ENCODE peak calls at places on chromosomes 16 and 17, in ten cellular contexts. One of them, this sample, is unnamed.

GRCh38 chr16:8961811-8962390 is 1.8 kb downstream of the USP7 start:
- DNase-seq in cardiac fibroblast: no peak
- DNase-seq in CD8-positive, alpha-beta T cell: no peak
- DNase-seq in foreskin fibroblast: no peak
- DNase-seq in lower lobe of right lung: no peak
- DNase-seq in choroid plexus epithelial cell: no peak
- DNase-seq in CD4-positive, CD25-positive, alpha-beta regulatory T cell: no peak
- DNase-seq in GM23248: no peak
- DNase-seq in AG04450: no peak
- DNase-seq in ovary: no peak
- DNase-seq in this sample: no peak

GRCh38 chr16:89020068-89020924 is 43.3 kb upstream of the CBFA2T3 start:
- DNase-seq in CD8-positive, alpha-beta T cell: no peak
- DNase-seq in ovary: no peak
- DNase-seq in lower lobe of right lung: peak; percentile 39
- DNase-seq in CD4-positive, CD25-positive, alpha-beta regulatory T cell: peak; percentile 39
- DNase-seq in AG04450: no peak
- DNase-seq in GM23248: no peak
- DNase-seq in foreskin fibroblast: no peak
- DNase-seq in cardiac fibroblast: no peak
- DNase-seq in choroid plexus epithelial cell: no peak
- DNase-seq in this sample: peak; percentile 40

GRCh38 chr16:29835926-29836325 is 15.7 kb downstream of the MVP start:
- DNase-seq in CD4-positive, CD25-positive, alpha-beta regulatory T cell: no peak
- DNase-seq in AG04450: no peak
- DNase-seq in choroid plexus epithelial cell: no peak
- DNase-seq in cardiac fibroblast: no peak
- DNase-seq in foreskin fibroblast: no peak
- DNase-seq in CD8-positive, alpha-beta T cell: no peak
- DNase-seq in lower lobe of right lung: no peak
- DNase-seq in GM23248: no peak
- DNase-seq in ovary: no peak
- DNase-seq in this sample: no peak

GRCh38 chr16:27464663-27465482 is 62.9 kb downstream of the IL21R start:
- DNase-seq in CD4-positive, CD25-positive, alpha-beta regulatory T cell: no peak
- DNase-seq in CD8-positive, alpha-beta T cell: peak; percentile 51
- DNase-seq in GM23248: no peak
- DNase-seq in choroid plexus epithelial cell: no peak
- DNase-seq in lower lobe of right lung: peak; percentile 32
- DNase-seq in foreskin fibroblast: no peak
- DNase-seq in ovary: no peak
- DNase-seq in cardiac fibroblast: no peak
- DNase-seq in AG04450: no peak
- DNase-seq in this sample: no peak

GRCh38 chr17:17151962-17152361 is 54.2 kb downstream of the PLD6 start:
- DNase-seq in AG04450: peak; percentile 72
- DNase-seq in ovary: peak; percentile 78
- DNase-seq in CD8-positive, alpha-beta T cell: no peak
- DNase-seq in GM23248: peak; percentile 100
- DNase-seq in choroid plexus epithelial cell: peak; percentile 90
- DNase-seq in CD4-positive, CD25-positive, alpha-beta regulatory T cell: no peak
- DNase-seq in foreskin fibroblast: peak; percentile 95
- DNase-seq in lower lobe of right lung: peak; percentile 70
- DNase-seq in cardiac fibroblast: peak; percentile 93
- DNase-seq in this sample: no peak

GRCh38 chr17:66240630-66241029 is 11.4 kb upstream of the APOH start:
- DNase-seq in cardiac fibroblast: no peak
- DNase-seq in choroid plexus epithelial cell: no peak
- DNase-seq in lower lobe of right lung: no peak
- DNase-seq in ovary: no peak
- DNase-seq in CD8-positive, alpha-beta T cell: no peak
- DNase-seq in GM23248: peak; percentile 34
- DNase-seq in AG04450: no peak
- DNase-seq in CD4-positive, CD25-positive, alpha-beta regulatory T cell: no peak
- DNase-seq in foreskin fibroblast: peak; percentile 36
- DNase-seq in this sample: no peak

GRCh38 chr16:54277845-54278703 is 8.5 kb downstream of the IRX3 start:
- DNase-seq in ovary: no peak
- DNase-seq in CD8-positive, alpha-beta T cell: no peak
- DNase-seq in lower lobe of right lung: peak; percentile 75
- DNase-seq in AG04450: no peak
- DNase-seq in cardiac fibroblast: no peak
- DNase-seq in choroid plexus epithelial cell: no peak
- DNase-seq in GM23248: no peak
- DNase-seq in CD4-positive, CD25-positive, alpha-beta regulatory T cell: no peak
- DNase-seq in foreskin fibroblast: no peak
- DNase-seq in this sample: peak; percentile 69

GRCh38 chr17:14791221-14791620 is 473.9 kb downstream of the PMP22 start:
- DNase-seq in ovary: no peak
- DNase-seq in foreskin fibroblast: no peak
- DNase-seq in choroid plexus epithelial cell: peak; percentile 42
- DNase-seq in CD4-positive, CD25-positive, alpha-beta regulatory T cell: no peak
- DNase-seq in cardiac fibroblast: no peak
- DNase-seq in AG04450: no peak
- DNase-seq in lower lobe of right lung: no peak
- DNase-seq in GM23248: no peak
- DNase-seq in CD8-positive, alpha-beta T cell: no peak
- DNase-seq in this sample: no peak

GRCh38 chr16:68473358-68474064 is 25.2 kb upstream of the SMPD3 start:
- DNase-seq in choroid plexus epithelial cell: no peak
- DNase-seq in lower lobe of right lung: peak; percentile 73
- DNase-seq in CD8-positive, alpha-beta T cell: no peak
- DNase-seq in AG04450: no peak
- DNase-seq in CD4-positive, CD25-positive, alpha-beta regulatory T cell: no peak
- DNase-seq in cardiac fibroblast: no peak
- DNase-seq in foreskin fibroblast: no peak
- DNase-seq in ovary: no peak
- DNase-seq in GM23248: no peak
- DNase-seq in this sample: no peak

GRCh38 chr17:40779181-40779909 is 3.0 kb downstream of the KRT27 start:
- DNase-seq in lower lobe of right lung: peak; percentile 80
- DNase-seq in ovary: no peak
- DNase-seq in GM23248: peak; percentile 6
- DNase-seq in AG04450: no peak
- DNase-seq in cardiac fibroblast: no peak
- DNase-seq in CD4-positive, CD25-positive, alpha-beta regulatory T cell: peak; percentile 33
- DNase-seq in foreskin fibroblast: no peak
- DNase-seq in choroid plexus epithelial cell: no peak
- DNase-seq in CD8-positive, alpha-beta T cell: peak; percentile 13
- DNase-seq in this sample: no peak

GRCh38 chr17:45248132-45248936 is 13.6 kb downstream of the SPATA32 start:
- DNase-seq in lower lobe of right lung: peak; percentile 82
- DNase-seq in cardiac fibroblast: no peak
- DNase-seq in CD4-positive, CD25-positive, alpha-beta regulatory T cell: peak; percentile 95
- DNase-seq in AG04450: no peak
- DNase-seq in foreskin fibroblast: no peak
- DNase-seq in GM23248: no peak
- DNase-seq in ovary: peak; percentile 60
- DNase-seq in CD8-positive, alpha-beta T cell: peak; percentile 84
- DNase-seq in choroid plexus epithelial cell: peak; percentile 31
- DNase-seq in this sample: peak; percentile 81

GRCh38 chr16:49799172-49799571 is 56.7 kb downstream of the ZNF423 start:
- DNase-seq in cardiac fibroblast: no peak
- DNase-seq in CD8-positive, alpha-beta T cell: no peak
- DNase-seq in CD4-positive, CD25-positive, alpha-beta regulatory T cell: no peak
- DNase-seq in choroid plexus epithelial cell: peak; percentile 20
- DNase-seq in ovary: no peak
- DNase-seq in lower lobe of right lung: no peak
- DNase-seq in GM23248: no peak
- DNase-seq in foreskin fibroblast: no peak
- DNase-seq in AG04450: no peak
- DNase-seq in this sample: no peak

GRCh38 chr17:79985361-79985760 is 50.3 kb downstream of the TBC1D16 start:
- DNase-seq in cardiac fibroblast: no peak
- DNase-seq in lower lobe of right lung: peak; percentile 27
- DNase-seq in GM23248: no peak
- DNase-seq in CD4-positive, CD25-positive, alpha-beta regulatory T cell: no peak
- DNase-seq in choroid plexus epithelial cell: no peak
- DNase-seq in foreskin fibroblast: no peak
- DNase-seq in CD8-positive, alpha-beta T cell: no peak
- DNase-seq in AG04450: no peak
- DNase-seq in ovary: peak; percentile 44
- DNase-seq in this sample: no peak

GRCh38 chr16:24848065-24848464 is 2.3 kb downstream of the SLC5A11 start:
- DNase-seq in choroid plexus epithelial cell: peak; percentile 71
- DNase-seq in GM23248: peak; percentile 74
- DNase-seq in CD8-positive, alpha-beta T cell: no peak
- DNase-seq in lower lobe of right lung: no peak
- DNase-seq in cardiac fibroblast: peak; percentile 61
- DNase-seq in AG04450: no peak
- DNase-seq in CD4-positive, CD25-positive, alpha-beta regulatory T cell: no peak
- DNase-seq in foreskin fibroblast: peak; percentile 64
- DNase-seq in ovary: no peak
- DNase-seq in this sample: no peak

GRCh38 chr17:17690156-17690737 is 9.0 kb downstream of the RAI1 start:
- DNase-seq in choroid plexus epithelial cell: no peak
- DNase-seq in foreskin fibroblast: no peak
- DNase-seq in GM23248: no peak
- DNase-seq in CD8-positive, alpha-beta T cell: no peak
- DNase-seq in lower lobe of right lung: no peak
- DNase-seq in AG04450: no peak
- DNase-seq in ovary: no peak
- DNase-seq in CD4-positive, CD25-positive, alpha-beta regulatory T cell: peak; percentile 23
- DNase-seq in cardiac fibroblast: no peak
- DNase-seq in this sample: no peak

GRCh38 chr16:1180772-1181714 is 28.1 kb downstream of the CACNA1H start:
- DNase-seq in AG04450: no peak
- DNase-seq in CD8-positive, alpha-beta T cell: no peak
- DNase-seq in ovary: peak; percentile 81
- DNase-seq in CD4-positive, CD25-positive, alpha-beta regulatory T cell: no peak
- DNase-seq in foreskin fibroblast: no peak
- DNase-seq in cardiac fibroblast: no peak
- DNase-seq in choroid plexus epithelial cell: peak; percentile 8
- DNase-seq in GM23248: no peak
- DNase-seq in lower lobe of right lung: no peak
- DNase-seq in this sample: no peak

GRCh38 chr16:13702614-13703013 is 217.3 kb upstream of the ERCC4 start:
- DNase-seq in choroid plexus epithelial cell: no peak
- DNase-seq in cardiac fibroblast: no peak
- DNase-seq in GM23248: no peak
- DNase-seq in AG04450: no peak
- DNase-seq in CD4-positive, CD25-positive, alpha-beta regulatory T cell: no peak
- DNase-seq in ovary: no peak
- DNase-seq in foreskin fibroblast: no peak
- DNase-seq in lower lobe of right lung: no peak
- DNase-seq in CD8-positive, alpha-beta T cell: no peak
- DNase-seq in this sample: no peak

GRCh38 chr17:77887464-77888241 is 70.8 kb upstream of the TNRC6C start:
- DNase-seq in choroid plexus epithelial cell: peak; percentile 66
- DNase-seq in lower lobe of right lung: peak; percentile 91
- DNase-seq in foreskin fibroblast: peak; percentile 69
- DNase-seq in GM23248: peak; percentile 93
- DNase-seq in ovary: peak; percentile 75
- DNase-seq in cardiac fibroblast: peak; percentile 89
- DNase-seq in CD8-positive, alpha-beta T cell: peak; percentile 86
- DNase-seq in AG04450: peak; percentile 16
- DNase-seq in CD4-positive, CD25-positive, alpha-beta regulatory T cell: peak; percentile 78
- DNase-seq in this sample: no peak
- H3K4me3 ChIP-seq in choroid plexus epithelial cell: peak overlapping the region; percentile 56
- H3K4me3 ChIP-seq in lower lobe of right lung: peak overlapping the region; percentile 64
- H3K4me3 ChIP-seq in foreskin fibroblast: peak overlapping the region; percentile 51
- H3K4me3 ChIP-seq in GM23248: peak overlapping the region; percentile 81
- H3K4me3 ChIP-seq in ovary: peak overlapping the region; percentile 55
- H3K4me3 ChIP-seq in cardiac fibroblast: peak overlapping the region; percentile 57
- H3K4me3 ChIP-seq in CD8-positive, alpha-beta T cell: peak overlapping the region; percentile 54
- H3K4me3 ChIP-seq in AG04450: peak overlapping the region; percentile 69
- H3K4me3 ChIP-seq in CD4-positive, CD25-positive, alpha-beta regulatory T cell: peak overlapping the region; percentile 86
- H3K4me3 ChIP-seq in this sample: no peak overlapping the region

DNA sequence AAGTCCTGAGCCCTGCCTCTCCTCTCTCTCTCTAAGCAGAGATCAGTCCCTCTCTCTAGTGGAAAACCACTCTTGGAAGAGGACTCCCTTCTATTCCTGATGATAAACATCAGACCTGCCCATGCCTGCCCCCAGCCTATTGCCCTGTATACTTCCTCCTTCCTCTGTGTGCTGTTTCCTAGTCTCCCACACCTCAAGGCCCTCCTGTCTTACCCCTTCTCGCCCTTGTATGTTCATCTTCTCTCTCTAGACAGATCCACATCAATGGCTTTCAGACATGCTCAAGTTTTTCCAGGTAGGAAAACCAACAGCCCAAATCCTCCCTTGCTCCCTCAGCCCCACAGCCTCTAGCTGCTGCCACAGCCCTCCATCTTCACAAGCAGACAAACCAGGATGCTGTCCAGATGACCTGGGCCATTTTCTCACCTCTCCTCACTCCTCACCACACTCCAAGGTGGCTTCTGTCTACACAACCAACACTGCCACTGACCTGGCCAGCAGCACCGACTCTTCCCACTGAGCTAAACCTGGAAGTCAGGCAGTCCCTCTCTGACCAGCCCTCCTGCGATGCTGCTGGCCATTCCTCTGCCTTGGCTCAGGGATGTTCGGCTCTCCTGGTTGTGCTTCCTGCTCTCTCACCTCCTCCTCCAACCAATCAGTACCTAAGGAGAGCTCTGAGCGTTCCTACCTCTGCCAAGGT is 36.3 kb downstream of the MARF1 start:
- DNase-seq in lower lobe of right lung: no peak
- DNase-seq in GM23248: no peak
- DNase-seq in cardiac fibroblast: no peak
- DNase-seq in choroid plexus epithelial cell: no peak
- DNase-seq in CD8-positive, alpha-beta T cell: no peak
- DNase-seq in foreskin fibroblast: no peak
- DNase-seq in ovary: no peak
- DNase-seq in CD4-positive, CD25-positive, alpha-beta regulatory T cell: no peak
- DNase-seq in AG04450: no peak
- DNase-seq in this sample: no peak
- H3K4me3 ChIP-seq in lower lobe of right lung: no peak overlapping the region
- H3K4me3 ChIP-seq in GM23248: no peak overlapping the region
- H3K4me3 ChIP-seq in cardiac fibroblast: no peak overlapping the region
- H3K4me3 ChIP-seq in choroid plexus epithelial cell: no peak overlapping the region
- H3K4me3 ChIP-seq in CD8-positive, alpha-beta T cell: no peak overlapping the region
- H3K4me3 ChIP-seq in foreskin fibroblast: no peak overlapping the region
- H3K4me3 ChIP-seq in ovary: no peak overlapping the region
- H3K4me3 ChIP-seq in CD4-positive, CD25-positive, alpha-beta regulatory T cell: no peak overlapping the region
- H3K4me3 ChIP-seq in AG04450: no peak overlapping the region
- H3K4me3 ChIP-seq in this sample: no peak overlapping the region

GRCh38 chr17:48027322-48027981 is 10.1 kb downstream of the COPZ2 start:
- DNase-seq in cardiac fibroblast: no peak
- DNase-seq in lower lobe of right lung: no peak
- DNase-seq in CD8-positive, alpha-beta T cell: no peak
- DNase-seq in CD4-positive, CD25-positive, alpha-beta regulatory T cell: no peak
- DNase-seq in ovary: no peak
- DNase-seq in choroid plexus epithelial cell: no peak
- DNase-seq in foreskin fibroblast: no peak
- DNase-seq in AG04450: no peak
- DNase-seq in GM23248: peak; percentile 18
- DNase-seq in this sample: no peak
- H3K4me3 ChIP-seq in cardiac fibroblast: no peak overlapping the region
- H3K4me3 ChIP-seq in lower lobe of right lung: no peak overlapping the region
- H3K4me3 ChIP-seq in CD8-positive, alpha-beta T cell: no peak overlapping the region
- H3K4me3 ChIP-seq in CD4-positive, CD25-positive, alpha-beta regulatory T cell: no peak overlapping the region
- H3K4me3 ChIP-seq in ovary: no peak overlapping the region
- H3K4me3 ChIP-seq in choroid plexus epithelial cell: no peak overlapping the region
- H3K4me3 ChIP-seq in foreskin fibroblast: no peak overlapping the region
- H3K4me3 ChIP-seq in AG04450: no peak overlapping the region
- H3K4me3 ChIP-seq in GM23248: no peak overlapping the region
- H3K4me3 ChIP-seq in this sample: no peak overlapping the region

GRCh38 chr16:34758835-34759234 is 1299.4 kb downstream of the TP53TG3F start:
- DNase-seq in CD8-positive, alpha-beta T cell: no peak
- DNase-seq in AG04450: no peak
- DNase-seq in CD4-positive, CD25-positive, alpha-beta regulatory T cell: no peak
- DNase-seq in lower lobe of right lung: no peak
- DNase-seq in cardiac fibroblast: no peak
- DNase-seq in GM23248: no peak
- DNase-seq in choroid plexus epithelial cell: no peak
- DNase-seq in ovary: no peak
- DNase-seq in foreskin fibroblast: no peak
- DNase-seq in this sample: no peak
- H3K4me3 ChIP-seq in CD8-positive, alpha-beta T cell: no peak overlapping the region
- H3K4me3 ChIP-seq in AG04450: no peak overlapping the region
- H3K4me3 ChIP-seq in CD4-positive, CD25-positive, alpha-beta regulatory T cell: no peak overlapping the region
- H3K4me3 ChIP-seq in lower lobe of right lung: no peak overlapping the region
- H3K4me3 ChIP-seq in cardiac fibroblast: no peak overlapping the region
- H3K4me3 ChIP-seq in GM23248: no peak overlapping the region
- H3K4me3 ChIP-seq in choroid plexus epithelial cell: no peak overlapping the region
- H3K4me3 ChIP-seq in ovary: no peak overlapping the region
- H3K4me3 ChIP-seq in foreskin fibroblast: no peak overlapping the region
- H3K4me3 ChIP-seq in this sample: no peak overlapping the region